ENCODE peak calls at places on chromosome 1, in five cellular contexts. One of them, this sample, is unnamed.
A peak's percentile ranks its signal among the peaks of the same experiment; 100 is the strongest.

GRCh38 chr1:231679109-231679508 is 52.5 kb downstream of the DISC1 start:
- DNase-seq in esophagus squamous epithelium: no peak
- DNase-seq in stomach: no peak
- DNase-seq in A549: no peak
- DNase-seq in GM12892: no peak
- DNase-seq in this sample: no peak

GRCh38 chr1:51734899-51735745 is 118.2 kb downstream of the OSBPL9 start:
- DNase-seq in GM12892: no peak
- DNase-seq in A549: no peak
- DNase-seq in stomach: no peak
- DNase-seq in esophagus squamous epithelium: no peak
- DNase-seq in this sample: no peak

GRCh38 chr1:169874229-169874628 is 19.5 kb downstream of the SCYL3 start:
- DNase-seq in GM12892: no peak
- DNase-seq in esophagus squamous epithelium: no peak
- DNase-seq in A549: no peak
- DNase-seq in stomach: no peak
- DNase-seq in this sample: no peak

GRCh38 chr1:55893155-55893554 is 678.0 kb upstream of the USP24 start:
- DNase-seq in esophagus squamous epithelium: no peak
- DNase-seq in A549: peak; percentile 71
- DNase-seq in GM12892: no peak
- DNase-seq in stomach: no peak
- DNase-seq in this sample: no peak

GRCh38 chr1:58618303-58618702 is 41.3 kb upstream of the TACSTD2 start:
- DNase-seq in GM12892: no peak
- DNase-seq in esophagus squamous epithelium: peak; percentile 4
- DNase-seq in stomach: peak; percentile 70
- DNase-seq in A549: peak; percentile 13
- DNase-seq in this sample: peak; percentile 90

GRCh38 chr1:242525360-242525722 is 844 bp upstream of the PLD5 start:
- DNase-seq in stomach: no peak
- DNase-seq in GM12892: no peak
- DNase-seq in A549: no peak
- DNase-seq in esophagus squamous epithelium: no peak
- DNase-seq in this sample: no peak

GRCh38 chr1:31880957-31881697 is 57.0 kb downstream of the PTP4A2 start:
- DNase-seq in stomach: no peak
- DNase-seq in esophagus squamous epithelium: no peak
- DNase-seq in GM12892: peak; percentile 36
- DNase-seq in A549: no peak
- DNase-seq in this sample: no peak

GRCh38 chr1:93591291-93591832 is 90.3 kb downstream of the BCAR3 start:
- DNase-seq in stomach: no peak
- DNase-seq in A549: peak; percentile 55
- DNase-seq in GM12892: no peak
- DNase-seq in esophagus squamous epithelium: no peak
- DNase-seq in this sample: no peak

GRCh38 chr1:159508951-159509350 is 26.9 kb downstream of the OR10J5 start:
- DNase-seq in stomach: no peak
- DNase-seq in GM12892: no peak
- DNase-seq in esophagus squamous epithelium: no peak
- DNase-seq in A549: no peak
- DNase-seq in this sample: no peak
- TF ChIP-seq POLR2A in stomach: no peak
- TF ChIP-seq POLR2A in GM12892: no peak
- TF ChIP-seq POLR2A in esophagus squamous epithelium: no peak
- TF ChIP-seq POLR2A in A549: no peak
- TF ChIP-seq POLR2A in this sample: no peak

GRCh38 chr1:16215882-16216753 is 3.7 kb upstream of the ARHGEF19 start:
- DNase-seq in A549: peak; percentile 58
- DNase-seq in esophagus squamous epithelium: peak; percentile 28
- DNase-seq in stomach: peak; percentile 88
- DNase-seq in GM12892: peak; percentile 57
- DNase-seq in this sample: peak; percentile 84
- TF ChIP-seq POLR2A in A549: no peak
- TF ChIP-seq POLR2A in esophagus squamous epithelium: no peak
- TF ChIP-seq POLR2A in stomach: no peak
- TF ChIP-seq POLR2A in GM12892: no peak
- TF ChIP-seq POLR2A in this sample: no peak

DNA sequence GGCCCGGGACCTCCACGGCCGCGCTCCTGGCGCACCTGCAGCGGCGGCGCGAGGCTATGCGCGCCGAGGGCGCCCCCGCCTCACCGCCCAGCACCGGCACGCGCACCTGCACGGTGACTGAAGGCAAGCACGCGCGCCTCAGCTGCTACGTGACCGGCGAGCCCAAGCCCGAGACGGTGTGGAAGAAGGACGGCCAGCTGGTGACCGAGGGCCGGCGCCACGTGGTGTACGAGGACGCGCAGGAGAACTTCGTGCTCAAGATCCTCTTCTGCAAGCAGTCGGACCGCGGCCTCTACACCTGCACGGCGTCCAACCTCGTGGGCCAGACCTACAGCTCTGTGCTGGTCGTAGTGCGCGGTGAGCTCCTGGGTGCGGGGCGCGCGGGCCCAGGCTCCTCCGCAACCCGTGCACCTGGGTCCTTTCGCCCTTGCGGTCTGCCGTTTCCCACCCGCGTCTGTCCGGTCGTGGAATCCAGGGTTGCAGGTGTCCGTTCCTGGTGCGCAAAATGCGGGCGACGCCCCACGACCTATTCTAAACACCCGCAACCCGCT is 4.6 kb downstream of the OBSCN start:
- DNase-seq in esophagus squamous epithelium: no peak
- DNase-seq in GM12892: no peak
- DNase-seq in stomach: no peak
- DNase-seq in A549: no peak
- DNase-seq in this sample: no peak
- TF ChIP-seq POLR2A in esophagus squamous epithelium: no peak
- TF ChIP-seq POLR2A in GM12892: no peak
- TF ChIP-seq POLR2A in stomach: no peak
- TF ChIP-seq POLR2A in A549: no peak
- TF ChIP-seq POLR2A in this sample: no peak

DNA sequence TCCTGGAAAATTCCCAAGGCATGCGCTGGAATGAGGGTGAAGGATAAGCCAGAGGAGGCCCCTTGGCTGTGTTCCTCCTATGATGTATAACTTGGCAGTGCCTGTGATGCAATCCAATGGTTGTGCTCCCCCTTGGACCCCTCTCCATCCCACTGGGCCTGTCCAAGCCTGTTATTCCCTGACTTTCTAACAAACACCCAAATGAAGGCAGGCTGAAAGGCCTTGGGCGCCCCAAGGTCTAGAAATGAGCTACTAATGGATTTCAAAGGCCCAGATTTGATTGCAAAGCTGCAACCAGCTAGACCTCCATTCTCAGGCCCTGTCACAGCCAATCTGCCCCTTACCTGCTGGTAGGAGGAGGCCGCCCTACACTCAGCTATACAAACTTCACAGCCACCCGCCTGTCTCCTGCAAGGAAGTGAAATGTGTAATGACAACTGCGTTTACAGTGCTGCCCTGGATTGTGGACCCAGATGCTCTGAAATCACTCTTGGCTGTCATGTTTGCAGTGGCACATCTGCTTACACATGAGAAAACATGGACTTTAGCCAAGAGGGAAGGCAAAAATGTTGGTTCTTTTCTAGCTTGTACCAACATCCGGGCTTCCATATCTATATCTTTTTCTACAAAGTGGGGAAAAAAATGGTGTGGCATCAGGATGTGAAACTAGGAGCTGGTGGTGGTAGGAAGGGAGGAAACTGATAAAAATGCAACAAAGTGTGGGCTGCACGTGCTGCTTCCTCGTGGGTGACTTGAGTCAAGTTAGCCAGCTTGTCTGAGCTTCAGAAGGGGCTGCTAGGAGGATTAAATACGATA is 130.3 kb downstream of the TRABD2B start:
- DNase-seq in stomach: no peak
- DNase-seq in GM12892: no peak
- DNase-seq in esophagus squamous epithelium: no peak
- DNase-seq in A549: no peak
- DNase-seq in this sample: no peak
- TF ChIP-seq POLR2A in stomach: no peak
- TF ChIP-seq POLR2A in GM12892: no peak
- TF ChIP-seq POLR2A in esophagus squamous epithelium: no peak
- TF ChIP-seq POLR2A in A549: no peak
- TF ChIP-seq POLR2A in this sample: no peak

GRCh38 chr1:178030452-178030851 is 60.6 kb upstream of the SEC16B start:
- DNase-seq in A549: no peak
- DNase-seq in esophagus squamous epithelium: no peak
- DNase-seq in GM12892: no peak
- DNase-seq in stomach: no peak
- DNase-seq in this sample: no peak
- TF ChIP-seq POLR2A in A549: no peak
- TF ChIP-seq POLR2A in esophagus squamous epithelium: no peak
- TF ChIP-seq POLR2A in GM12892: no peak
- TF ChIP-seq POLR2A in stomach: no peak
- TF ChIP-seq POLR2A in this sample: no peak

DNA sequence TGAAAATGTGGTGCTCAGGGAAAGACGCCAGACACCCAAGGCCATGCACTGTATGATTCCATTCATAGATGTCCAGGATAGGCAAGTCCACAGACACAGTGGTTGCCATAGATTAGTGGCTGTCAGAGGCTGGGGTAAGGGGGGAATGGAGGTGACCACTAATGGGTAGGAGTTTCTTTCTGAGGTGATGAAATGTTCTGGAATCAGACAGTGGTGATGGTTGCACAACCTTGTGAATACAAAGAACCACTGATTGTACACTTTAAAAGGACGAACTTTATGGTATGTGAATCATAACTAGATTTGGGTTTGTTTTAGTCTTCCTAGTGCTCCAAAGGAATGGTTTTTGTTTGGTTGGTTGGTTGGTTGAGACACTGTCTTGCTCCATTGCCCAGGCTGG is 51.7 kb downstream of the PRAMEF20 start:
- DNase-seq in A549: no peak
- DNase-seq in stomach: no peak
- DNase-seq in GM12892: no peak
- DNase-seq in esophagus squamous epithelium: no peak
- DNase-seq in this sample: no peak
- TF ChIP-seq POLR2A in A549: no peak
- TF ChIP-seq POLR2A in stomach: no peak
- TF ChIP-seq POLR2A in GM12892: no peak
- TF ChIP-seq POLR2A in esophagus squamous epithelium: no peak
- TF ChIP-seq POLR2A in this sample: no peak

GRCh38 chr1:156571261-156571958 is 955 bp downstream of the IQGAP3 start:
- DNase-seq in esophagus squamous epithelium: no peak
- DNase-seq in stomach: no peak
- DNase-seq in A549: peak; percentile 55
- DNase-seq in GM12892: no peak
- DNase-seq in this sample: no peak

GRCh38 chr1:156574039-156574633 is 1.8 kb upstream of the IQGAP3 start:
- DNase-seq in esophagus squamous epithelium: no peak
- DNase-seq in stomach: no peak
- DNase-seq in GM12892: no peak
- DNase-seq in A549: no peak
- DNase-seq in this sample: no peak

GRCh38 chr1:156572663-156573018 is 276 bp upstream of the IQGAP3 start:
- DNase-seq in GM12892: no peak
- DNase-seq in A549: no peak
- DNase-seq in esophagus squamous epithelium: no peak
- DNase-seq in stomach: no peak
- DNase-seq in this sample: no peak

GRCh38 chr1:156577512-156577911 is 2.0 kb upstream of the TTC24 start:
- DNase-seq in esophagus squamous epithelium: no peak
- DNase-seq in GM12892: no peak
- DNase-seq in stomach: no peak
- DNase-seq in A549: no peak
- DNase-seq in this sample: no peak

GRCh38 chr1:156571959-156572662 is at the start of gene IQGAP3:
- DNase-seq in esophagus squamous epithelium: no peak
- DNase-seq in A549: peak; percentile 79
- DNase-seq in stomach: peak; percentile 90
- DNase-seq in GM12892: peak; percentile 95
- DNase-seq in this sample: peak; percentile 78
- TF ChIP-seq POLR2A in esophagus squamous epithelium: no peak
- TF ChIP-seq POLR2A in A549: no peak
- TF ChIP-seq POLR2A in stomach: no peak
- TF ChIP-seq POLR2A in GM12892: no peak
- TF ChIP-seq POLR2A in this sample: no peak

GRCh38 chr1:22098752-22099151 is 44.1 kb downstream of the WNT4 start:
- DNase-seq in esophagus squamous epithelium: no peak
- DNase-seq in stomach: no peak
- DNase-seq in GM12892: no peak
- DNase-seq in A549: no peak
- DNase-seq in this sample: no peak
- TF ChIP-seq POLR2A in esophagus squamous epithelium: no peak
- TF ChIP-seq POLR2A in stomach: no peak
- TF ChIP-seq POLR2A in GM12892: peak; percentile 33
- TF ChIP-seq POLR2A in A549: no peak
- TF ChIP-seq POLR2A in this sample: no peak

GRCh38 chr1:161225534-161226319 is at the start of gene TOMM40L:
- DNase-seq in esophagus squamous epithelium: peak; percentile 61
- DNase-seq in GM12892: peak; percentile 85
- DNase-seq in stomach: peak; percentile 84
- DNase-seq in A549: peak; percentile 99
- DNase-seq in this sample: peak; percentile 96
- TF ChIP-seq POLR2A in esophagus squamous epithelium: no peak
- TF ChIP-seq POLR2A in GM12892: peak; percentile 40
- TF ChIP-seq POLR2A in stomach: no peak
- TF ChIP-seq POLR2A in A549: peak; percentile 43
- TF ChIP-seq POLR2A in this sample: no peak